ENCODE peak calls at places on chromosome 21, in nine cellular contexts. One of them, this sample, is unnamed.

GRCh38 chr21:46459356-46460112 is 843 bp downstream of the DIP2A start:
- DNase-seq in brain microvascular endothelial cell: peak; percentile 29
- DNase-seq in iPS-NIHi11: peak; percentile 38
- DNase-seq in NCI-H1092 treated with DMSO at 0.1 percent for 48 hours: no peak
- DNase-seq in CD4-positive, CD25-positive, alpha-beta regulatory T cell: peak; percentile 7
- DNase-seq in kidney epithelial cell: no peak
- DNase-seq in mesothelial cell of epicardium: no peak
- DNase-seq in effector CD4-positive, alpha-beta T cell: no peak
- DNase-seq in AG08395: peak; percentile 56
- DNase-seq in this sample: peak; percentile 44

GRCh38 chr21:36829116-36829515 is 130.2 kb downstream of the SIM2 start:
- DNase-seq in iPS-NIHi11: no peak
- DNase-seq in kidney epithelial cell: no peak
- DNase-seq in AG08395: no peak
- DNase-seq in brain microvascular endothelial cell: no peak
- DNase-seq in NCI-H1092 treated with DMSO at 0.1 percent for 48 hours: no peak
- DNase-seq in effector CD4-positive, alpha-beta T cell: no peak
- DNase-seq in mesothelial cell of epicardium: no peak
- DNase-seq in CD4-positive, CD25-positive, alpha-beta regulatory T cell: no peak
- DNase-seq in this sample: no peak

GRCh38 chr21:45299026-45299863 is 11.6 kb upstream of the POFUT2 start:
- DNase-seq in AG08395: no peak
- DNase-seq in brain microvascular endothelial cell: peak; percentile 75
- DNase-seq in iPS-NIHi11: no peak
- DNase-seq in effector CD4-positive, alpha-beta T cell: no peak
- DNase-seq in CD4-positive, CD25-positive, alpha-beta regulatory T cell: no peak
- DNase-seq in mesothelial cell of epicardium: peak; percentile 19
- DNase-seq in kidney epithelial cell: no peak
- DNase-seq in NCI-H1092 treated with DMSO at 0.1 percent for 48 hours: no peak
- DNase-seq in this sample: no peak

GRCh38 chr21:26127918-26128317 is 42.7 kb downstream of the APP start:
- DNase-seq in AG08395: peak; percentile 54
- DNase-seq in iPS-NIHi11: no peak
- DNase-seq in effector CD4-positive, alpha-beta T cell: no peak
- DNase-seq in kidney epithelial cell: no peak
- DNase-seq in brain microvascular endothelial cell: peak; percentile 53
- DNase-seq in mesothelial cell of epicardium: no peak
- DNase-seq in NCI-H1092 treated with DMSO at 0.1 percent for 48 hours: no peak
- DNase-seq in CD4-positive, CD25-positive, alpha-beta regulatory T cell: no peak
- DNase-seq in this sample: peak; percentile 54

GRCh38 chr21:25961042-25961441 is 209.5 kb downstream of the APP start:
- DNase-seq in NCI-H1092 treated with DMSO at 0.1 percent for 48 hours: no peak
- DNase-seq in kidney epithelial cell: no peak
- DNase-seq in iPS-NIHi11: peak; percentile 11
- DNase-seq in mesothelial cell of epicardium: no peak
- DNase-seq in effector CD4-positive, alpha-beta T cell: no peak
- DNase-seq in brain microvascular endothelial cell: no peak
- DNase-seq in AG08395: no peak
- DNase-seq in CD4-positive, CD25-positive, alpha-beta regulatory T cell: no peak
- DNase-seq in this sample: no peak

GRCh38 chr21:36717901-36718465 is 19.1 kb downstream of the SIM2 start:
- DNase-seq in brain microvascular endothelial cell: no peak
- DNase-seq in kidney epithelial cell: no peak
- DNase-seq in effector CD4-positive, alpha-beta T cell: no peak
- DNase-seq in iPS-NIHi11: no peak
- DNase-seq in AG08395: no peak
- DNase-seq in CD4-positive, CD25-positive, alpha-beta regulatory T cell: no peak
- DNase-seq in NCI-H1092 treated with DMSO at 0.1 percent for 48 hours: no peak
- DNase-seq in mesothelial cell of epicardium: no peak
- DNase-seq in this sample: no peak

GRCh38 chr21:17044696-17045095 is 468.1 kb upstream of the CXADR start:
- DNase-seq in iPS-NIHi11: no peak
- DNase-seq in CD4-positive, CD25-positive, alpha-beta regulatory T cell: no peak
- DNase-seq in kidney epithelial cell: no peak
- DNase-seq in mesothelial cell of epicardium: no peak
- DNase-seq in brain microvascular endothelial cell: no peak
- DNase-seq in AG08395: no peak
- DNase-seq in NCI-H1092 treated with DMSO at 0.1 percent for 48 hours: peak; percentile 31
- DNase-seq in effector CD4-positive, alpha-beta T cell: no peak
- DNase-seq in this sample: no peak

GRCh38 chr21:35932232-35932911 is 128.0 kb downstream of the SETD4 start:
- DNase-seq in mesothelial cell of epicardium: no peak
- DNase-seq in kidney epithelial cell: peak; percentile 91
- DNase-seq in AG08395: peak; percentile 68
- DNase-seq in iPS-NIHi11: no peak
- DNase-seq in NCI-H1092 treated with DMSO at 0.1 percent for 48 hours: peak; percentile 80
- DNase-seq in CD4-positive, CD25-positive, alpha-beta regulatory T cell: no peak
- DNase-seq in effector CD4-positive, alpha-beta T cell: no peak
- DNase-seq in brain microvascular endothelial cell: peak; percentile 84
- DNase-seq in this sample: peak; percentile 91

GRCh38 chr21:25188639-25189038 is 418.6 kb downstream of the MRPL39 start:
- DNase-seq in effector CD4-positive, alpha-beta T cell: no peak
- DNase-seq in iPS-NIHi11: no peak
- DNase-seq in AG08395: no peak
- DNase-seq in CD4-positive, CD25-positive, alpha-beta regulatory T cell: no peak
- DNase-seq in mesothelial cell of epicardium: no peak
- DNase-seq in brain microvascular endothelial cell: no peak
- DNase-seq in kidney epithelial cell: no peak
- DNase-seq in NCI-H1092 treated with DMSO at 0.1 percent for 48 hours: no peak
- DNase-seq in this sample: no peak

GRCh38 chr21:43639470-43640178 is 19.7 kb downstream of the HSF2BP start:
- DNase-seq in iPS-NIHi11: no peak
- DNase-seq in CD4-positive, CD25-positive, alpha-beta regulatory T cell: no peak
- DNase-seq in AG08395: peak; percentile 29
- DNase-seq in effector CD4-positive, alpha-beta T cell: no peak
- DNase-seq in NCI-H1092 treated with DMSO at 0.1 percent for 48 hours: no peak
- DNase-seq in kidney epithelial cell: no peak
- DNase-seq in brain microvascular endothelial cell: no peak
- DNase-seq in mesothelial cell of epicardium: no peak
- DNase-seq in this sample: peak; percentile 95

GRCh38 chr21:45294509-45295291 is 7.0 kb upstream of the POFUT2 start:
- DNase-seq in CD4-positive, CD25-positive, alpha-beta regulatory T cell: no peak
- DNase-seq in brain microvascular endothelial cell: peak; percentile 99
- DNase-seq in mesothelial cell of epicardium: no peak
- DNase-seq in NCI-H1092 treated with DMSO at 0.1 percent for 48 hours: peak; percentile 35
- DNase-seq in effector CD4-positive, alpha-beta T cell: no peak
- DNase-seq in kidney epithelial cell: peak; percentile 83
- DNase-seq in iPS-NIHi11: no peak
- DNase-seq in AG08395: peak; percentile 94
- DNase-seq in this sample: peak; percentile 99

GRCh38 chr21:43192501-43193081 is 23.8 kb downstream of the CRYAA start:
- DNase-seq in NCI-H1092 treated with DMSO at 0.1 percent for 48 hours: no peak
- DNase-seq in AG08395: no peak
- DNase-seq in brain microvascular endothelial cell: no peak
- DNase-seq in mesothelial cell of epicardium: no peak
- DNase-seq in CD4-positive, CD25-positive, alpha-beta regulatory T cell: no peak
- DNase-seq in effector CD4-positive, alpha-beta T cell: no peak
- DNase-seq in iPS-NIHi11: no peak
- DNase-seq in kidney epithelial cell: no peak
- DNase-seq in this sample: no peak

GRCh38 chr21:34897828-34898227 is 151.3 kb downstream of the RUNX1 start:
- DNase-seq in CD4-positive, CD25-positive, alpha-beta regulatory T cell: no peak
- DNase-seq in brain microvascular endothelial cell: no peak
- DNase-seq in iPS-NIHi11: no peak
- DNase-seq in AG08395: no peak
- DNase-seq in mesothelial cell of epicardium: no peak
- DNase-seq in effector CD4-positive, alpha-beta T cell: no peak
- DNase-seq in kidney epithelial cell: no peak
- DNase-seq in NCI-H1092 treated with DMSO at 0.1 percent for 48 hours: no peak
- DNase-seq in this sample: no peak

GRCh38 chr21:29181799-29182470 is 51.5 kb downstream of the MAP3K7CL start:
- DNase-seq in effector CD4-positive, alpha-beta T cell: no peak
- DNase-seq in CD4-positive, CD25-positive, alpha-beta regulatory T cell: no peak
- DNase-seq in brain microvascular endothelial cell: peak; percentile 78
- DNase-seq in iPS-NIHi11: no peak
- DNase-seq in NCI-H1092 treated with DMSO at 0.1 percent for 48 hours: no peak
- DNase-seq in AG08395: peak; percentile 78
- DNase-seq in mesothelial cell of epicardium: no peak
- DNase-seq in kidney epithelial cell: peak; percentile 64
- DNase-seq in this sample: peak; percentile 95

GRCh38 chr21:39726133-39726532 is 18.9 kb upstream of the IGSF5 start:
- DNase-seq in AG08395: no peak
- DNase-seq in kidney epithelial cell: no peak
- DNase-seq in brain microvascular endothelial cell: no peak
- DNase-seq in mesothelial cell of epicardium: no peak
- DNase-seq in iPS-NIHi11: no peak
- DNase-seq in CD4-positive, CD25-positive, alpha-beta regulatory T cell: no peak
- DNase-seq in NCI-H1092 treated with DMSO at 0.1 percent for 48 hours: no peak
- DNase-seq in effector CD4-positive, alpha-beta T cell: no peak
- DNase-seq in this sample: no peak

GRCh38 chr21:45344576-45344975 is 56.9 kb upstream of the POFUT2 start:
- DNase-seq in iPS-NIHi11: no peak
- DNase-seq in brain microvascular endothelial cell: no peak
- DNase-seq in effector CD4-positive, alpha-beta T cell: no peak
- DNase-seq in NCI-H1092 treated with DMSO at 0.1 percent for 48 hours: no peak
- DNase-seq in AG08395: no peak
- DNase-seq in CD4-positive, CD25-positive, alpha-beta regulatory T cell: no peak
- DNase-seq in mesothelial cell of epicardium: no peak
- DNase-seq in kidney epithelial cell: no peak
- DNase-seq in this sample: no peak

GRCh38 chr21:18810136-18810535 is 406.6 kb upstream of the TMPRSS15 start:
- DNase-seq in brain microvascular endothelial cell: no peak
- DNase-seq in effector CD4-positive, alpha-beta T cell: no peak
- DNase-seq in iPS-NIHi11: peak; percentile 7
- DNase-seq in NCI-H1092 treated with DMSO at 0.1 percent for 48 hours: no peak
- DNase-seq in AG08395: no peak
- DNase-seq in kidney epithelial cell: no peak
- DNase-seq in mesothelial cell of epicardium: no peak
- DNase-seq in CD4-positive, CD25-positive, alpha-beta regulatory T cell: no peak
- DNase-seq in this sample: no peak

GRCh38 chr21:41444703-41445464 is 18.8 kb downstream of the MX1 start:
- DNase-seq in CD4-positive, CD25-positive, alpha-beta regulatory T cell: no peak
- DNase-seq in iPS-NIHi11: no peak
- DNase-seq in brain microvascular endothelial cell: no peak
- DNase-seq in effector CD4-positive, alpha-beta T cell: no peak
- DNase-seq in NCI-H1092 treated with DMSO at 0.1 percent for 48 hours: no peak
- DNase-seq in kidney epithelial cell: no peak
- DNase-seq in mesothelial cell of epicardium: no peak
- DNase-seq in AG08395: no peak
- DNase-seq in this sample: no peak

GRCh38 chr21:31604591-31605190 is 54.8 kb upstream of the SOD1 start:
- DNase-seq in NCI-H1092 treated with DMSO at 0.1 percent for 48 hours: peak; percentile 73
- DNase-seq in iPS-NIHi11: peak; percentile 78
- DNase-seq in kidney epithelial cell: no peak
- DNase-seq in AG08395: peak; percentile 74
- DNase-seq in effector CD4-positive, alpha-beta T cell: peak; percentile 63
- DNase-seq in mesothelial cell of epicardium: peak; percentile 51
- DNase-seq in CD4-positive, CD25-positive, alpha-beta regulatory T cell: peak; percentile 50
- DNase-seq in brain microvascular endothelial cell: peak; percentile 32
- DNase-seq in this sample: peak; percentile 71

This sample was measured in fibroblast of lung.